ENCODE peak calls at places on chromosome 10, in seven cellular contexts. V is neuronal stem cell, J is H9, Z is mesendoderm, F is mesenchymal stem cell, M is H1, X is trophoblast cell. K is an unnamed sample.

GRCh38 chr10:15775513-15775912 is 55.8 kb upstream of the ITGA8 start:
- DNase-seq in X (peak; percentile 14), V (no peak), M (no peak), Z (no peak), J (no peak), F (peak; percentile 74), K (peak; percentile 92)

GRCh38 chr10:127413326-127413725 is 135.8 kb upstream of the NPS start:
- DNase-seq in X (no peak), V (no peak), F (no peak), Z (no peak), J (no peak), M (no peak), K (no peak)

GRCh38 chr10:7275761-7276440 is 134.9 kb downstream of the SFMBT2 start:
- DNase-seq in J (no peak), F (no peak), Z (no peak), X (no peak), M (no peak), V (no peak), K (no peak)

GRCh38 chr10:113612154-113612553 is 51.7 kb downstream of the NRAP start:
- DNase-seq in V (no peak), X (no peak), M (no peak), Z (no peak), F (no peak), J (no peak), K (no peak)

GRCh38 chr10:96306516-96306915 is 2.3 kb downstream of the DNTT start:
- DNase-seq in Z (no peak), M (no peak), X (no peak), J (no peak), V (no peak), F (no peak), K (no peak)

GRCh38 chr10:112804036-112804435 is 146.0 kb upstream of the TCF7L2 start:
- DNase-seq in F (no peak), V (no peak), X (no peak), J (peak; percentile 39), Z (peak; percentile 43), M (no peak), K (no peak)

GRCh38 chr10:14040787-14041631 is 289.7 kb downstream of the FRMD4A start:
- DNase-seq in J (no peak), V (no peak), F (peak; percentile 39), X (peak; percentile 49), Z (no peak), M (no peak), K (no peak)

GRCh38 chr10:78905940-78906308 is 162.8 kb upstream of the ZMIZ1 start:
- DNase-seq in M (no peak), Z (no peak), J (peak; percentile 30), X (no peak), V (no peak), F (no peak), K (no peak)

GRCh38 chr10:111539246-111539645 is 462.4 kb downstream of the ADRA2A start:
- DNase-seq in J (no peak), F (no peak), X (no peak), V (no peak), Z (no peak), M (no peak), K (no peak)

GRCh38 chr10:16341637-16342036 is 95.2 kb upstream of the PTER start:
- DNase-seq in X (no peak), F (no peak), V (no peak), J (no peak), Z (no peak), M (no peak), K (no peak)

GRCh38 chr10:60522617-60523016 is 132.9 kb upstream of the ANK3 start:
- DNase-seq in Z (no peak), V (no peak), J (no peak), X (no peak), F (no peak), M (no peak), K (no peak)

GRCh38 chr10:60527676-60528075 is 138.0 kb upstream of the ANK3 start:
- DNase-seq in F (no peak), X (no peak), V (no peak), M (no peak), J (no peak), Z (peak; percentile 53), K (no peak)

GRCh38 chr10:60521974-60522405 is 132.3 kb upstream of the ANK3 start:
- DNase-seq in J (peak; percentile 48), Z (peak; percentile 71), F (no peak), X (peak; percentile 19), V (no peak), M (no peak), K (peak; percentile 4)

GRCh38 chr10:60526024-60526585 is 136.4 kb upstream of the ANK3 start:
- DNase-seq in J (no peak), M (no peak), Z (no peak), F (no peak), X (peak; percentile 4), V (no peak), K (no peak)

DNA sequence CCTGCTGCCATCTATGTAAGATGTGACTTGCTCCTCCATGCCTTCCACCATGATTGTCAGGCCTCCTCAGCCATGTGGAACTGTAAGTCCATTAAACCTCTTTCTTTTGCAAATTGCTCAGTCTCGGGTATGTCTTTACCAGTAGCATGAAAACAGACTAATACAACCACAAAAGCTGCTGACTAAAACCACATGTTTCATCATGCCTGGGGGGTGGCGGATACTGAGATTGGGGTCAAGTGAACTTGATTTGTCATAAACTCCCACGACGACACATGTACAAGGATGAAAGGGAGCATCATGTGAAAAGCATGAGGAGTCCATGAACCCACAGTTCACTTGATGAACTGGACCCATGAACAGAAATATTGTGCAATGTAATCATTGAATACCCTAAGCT is 134.9 kb upstream of the ANK3 start:
- DNase-seq in Z (no peak), X (no peak), M (no peak), F (peak; percentile 38), V (no peak), J (no peak), K (peak; percentile 52)
- H2AK5ac ChIP-seq in Z (no peak overlapping the region), X (no peak overlapping the region), M (no peak overlapping the region), F (no peak overlapping the region), V (no peak overlapping the region), J (no peak overlapping the region), K (no peak overlapping the region)

DNA sequence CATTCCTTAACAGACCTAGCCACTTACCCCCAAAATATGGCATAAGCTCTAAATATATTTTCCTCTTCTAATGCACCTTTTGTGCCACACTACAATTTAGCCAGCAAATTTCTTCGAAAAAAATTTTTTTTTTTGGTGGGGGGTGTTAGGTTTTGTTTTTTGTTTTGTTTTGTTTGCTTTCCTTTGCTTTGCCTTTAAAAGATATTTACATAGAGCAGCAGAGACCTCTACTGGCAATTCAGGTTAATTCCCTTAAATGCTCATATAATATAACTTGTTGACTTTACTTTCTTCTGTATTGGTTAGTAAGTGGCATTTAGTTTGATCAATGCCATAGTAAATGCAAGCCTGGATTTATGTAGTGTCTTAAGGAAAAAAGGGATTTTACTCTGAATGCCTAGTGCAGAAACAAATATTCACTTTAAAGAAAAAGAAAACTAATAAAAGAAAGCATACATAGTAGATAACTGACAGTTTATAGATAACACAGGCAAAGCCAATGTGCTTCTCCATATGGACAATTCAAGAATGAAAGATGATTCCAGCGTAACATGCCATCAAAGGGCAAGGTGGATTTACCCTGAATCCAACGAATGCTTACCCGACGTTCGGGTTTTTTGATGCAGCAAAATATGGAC is 1250.6 kb downstream of the GATA3 start:
- DNase-seq in F (peak; percentile 39), J (no peak), Z (peak; percentile 31), V (peak; percentile 21), X (peak; percentile 70), M (no peak), K (peak; percentile 19)
- H2AK5ac ChIP-seq in F (no peak overlapping the region), J (no peak overlapping the region), Z (no peak overlapping the region), V (no peak overlapping the region), X (no peak overlapping the region), M (no peak overlapping the region), K (no peak overlapping the region)

DNA sequence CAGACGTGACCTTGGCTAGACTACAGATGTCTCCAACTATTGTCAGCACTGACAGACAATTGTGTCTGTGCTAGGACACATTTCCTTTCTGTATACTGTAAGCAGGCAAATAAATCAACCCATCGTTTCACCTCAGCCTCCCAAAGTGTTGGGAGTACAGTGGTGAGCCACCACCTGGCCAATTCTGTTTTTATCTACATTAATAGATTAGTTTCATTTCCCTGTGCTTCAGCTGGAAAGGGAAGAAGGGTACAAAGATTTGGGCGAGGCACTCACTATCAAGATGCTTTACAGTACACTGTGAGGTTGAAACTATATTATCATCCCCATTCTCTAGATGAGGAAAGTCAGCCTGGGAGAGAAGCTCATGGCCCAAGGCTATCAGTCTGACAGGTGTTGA is 21.9 kb downstream of the SFR1 start:
- DNase-seq in F (no peak), X (no peak), V (no peak), J (no peak), Z (no peak), M (no peak), K (no peak)
- H2AK5ac ChIP-seq in F (no peak overlapping the region), X (no peak overlapping the region), V (no peak overlapping the region), J (no peak overlapping the region), Z (no peak overlapping the region), M (no peak overlapping the region), K (no peak overlapping the region)

DNA sequence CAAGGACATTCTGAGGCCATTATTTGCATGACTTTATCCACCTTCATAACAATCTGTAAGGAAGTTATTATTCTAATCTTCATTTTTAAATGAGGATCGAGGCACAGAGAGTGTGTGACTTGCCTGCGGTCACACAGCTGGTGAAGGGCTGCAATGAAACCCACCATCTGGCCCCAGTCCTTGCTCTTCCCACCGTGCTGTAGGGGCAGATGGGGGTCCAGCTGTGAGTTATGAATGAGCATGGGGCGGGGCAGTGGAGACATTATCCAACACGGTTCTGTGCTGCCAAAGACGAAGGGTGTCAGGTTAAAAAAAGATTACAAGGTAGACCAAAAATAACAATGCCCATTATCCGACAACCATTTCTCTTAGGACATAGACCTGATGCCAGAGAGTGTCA is 417.5 kb upstream of the MGMT start:
- DNase-seq in M (no peak), Z (no peak), J (no peak), F (no peak), X (no peak), V (no peak), K (no peak)
- H2AK5ac ChIP-seq in M (no peak overlapping the region), Z (no peak overlapping the region), J (no peak overlapping the region), F (no peak overlapping the region), X (no peak overlapping the region), V (no peak overlapping the region), K (no peak overlapping the region)

DNA sequence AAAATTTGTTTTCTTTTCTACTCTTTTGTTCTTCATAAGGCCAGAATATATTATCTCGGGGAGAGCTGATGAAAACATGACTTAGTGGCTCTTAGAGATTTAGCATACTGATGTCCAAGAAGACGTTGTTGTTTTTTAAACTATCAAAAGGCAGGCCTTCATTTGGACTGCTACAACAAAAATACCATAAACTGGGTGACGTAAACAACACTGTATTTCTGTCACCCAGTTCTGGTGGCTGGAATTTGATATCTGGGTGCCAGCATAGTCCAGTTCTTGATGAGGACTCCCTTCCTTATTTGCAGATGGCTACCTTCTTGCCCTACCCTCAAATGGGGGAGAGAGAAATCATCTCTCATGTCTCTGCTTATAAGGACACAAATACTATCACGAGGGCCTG is 25.3 kb downstream of the ACTA2 start:
- DNase-seq in F (no peak), X (peak; percentile 72), V (no peak), J (no peak), Z (no peak), M (no peak), K (no peak)
- H2AK5ac ChIP-seq in F (peak overlapping the region; percentile 22), X (no peak overlapping the region), V (no peak overlapping the region), J (no peak overlapping the region), Z (no peak overlapping the region), M (no peak overlapping the region), K (peak overlapping the region; percentile 98)

K was measured in IMR-90.